ENCODE peak calls at places on chromosomes 1 and 21, in ten cellular contexts. B is AG09309; D is left ventricle myocardium inferior; H is CD8-positive, alpha-beta memory T cell; G is MM.1S; L is heart left ventricle; C is CD8-positive, alpha-beta T cell; T is fibroblast of pulmonary artery; O is GM23338; U is AG10803. V is an unnamed sample.

GRCh38 chr1:39762550-39763540 is 8.3 kb downstream of the OXCT2 start:
- DNase-seq in B (no peak), D (no peak), H (no peak), G (no peak), L (no peak), C (no peak), T (no peak), O (no peak), U (no peak), V (no peak)

GRCh38 chr1:24343412-24344089 is 24.4 kb downstream of the GRHL3 start:
- DNase-seq in B (no peak), D (no peak), H (no peak), G (no peak), L (no peak), C (no peak), T (no peak), O (no peak), U (no peak), V (no peak)

GRCh38 chr21:46210378-46211136 is 18.0 kb downstream of the LSS start:
- DNase-seq in B (no peak), D (no peak), H (no peak), G (no peak), L (no peak), C (no peak), T (no peak), O (peak), U (no peak), V (peak)

GRCh38 chr1:30857964-30858363 is 50.6 kb downstream of the SDC3 start:
- DNase-seq in B (no peak), D (no peak), H (no peak), G (no peak), L (no peak), C (no peak), T (no peak), O (no peak), U (no peak), V (no peak)

GRCh38 chr1:11675362-11675761 is 5.6 kb downstream of the MAD2L2 start:
- DNase-seq in B (no peak), D (no peak), H (no peak), G (no peak), L (no peak), C (no peak), T (no peak), O (no peak), U (no peak), V (no peak)

GRCh38 chr1:100164226-100164625 is 13.8 kb downstream of the LRRC39 start:
- DNase-seq in B (peak), D (no peak), H (no peak), G (no peak), L (no peak), C (no peak), T (peak), O (no peak), U (peak), V (no peak)

GRCh38 chr1:173330149-173330951 is 123.2 kb upstream of the TNFSF4 start:
- DNase-seq in B (no peak), D (no peak), H (no peak), G (peak), L (no peak), C (no peak), T (peak), O (no peak), U (peak), V (no peak)

GRCh38 chr1:24255226-24255625 is 63.9 kb upstream of the GRHL3 start:
- DNase-seq in B (no peak), D (no peak), H (no peak), G (no peak), L (no peak), C (no peak), T (no peak), O (no peak), U (no peak), V (no peak)

GRCh38 chr1:229942508-229942907 is 124.5 kb upstream of the GALNT2 start:
- DNase-seq in B (no peak), D (no peak), H (no peak), G (no peak), L (no peak), C (no peak), T (no peak), O (no peak), U (no peak), V (no peak)

GRCh38 chr1:168347630-168348029 is 67.0 kb downstream of the TBX19 start:
- DNase-seq in B (no peak), D (no peak), H (no peak), G (no peak), L (no peak), C (no peak), T (no peak), O (no peak), U (no peak), V (no peak)

GRCh38 chr1:26889580-26890466 is at the start of gene GPN2:
- DNase-seq in B (peak), D (peak), H (peak), G (peak), L (peak), C (peak), T (peak), O (peak), U (peak), V (peak)

GRCh38 chr1:214460304-214460916 is 91.0 kb downstream of the PTPN14 start:
- DNase-seq in B (no peak), D (no peak), H (no peak), G (no peak), L (no peak), C (no peak), T (no peak), O (peak), U (no peak), V (no peak)

GRCh38 chr1:115323366-115324004 is 14.6 kb downstream of the NGF start:
- DNase-seq in B (no peak), D (no peak), H (no peak), G (no peak), L (no peak), C (no peak), T (no peak), O (no peak), U (peak), V (no peak)

GRCh38 chr1:202599669-202600431 is 110.4 kb downstream of the SYT2 start:
- DNase-seq in B (peak), D (peak), H (no peak), G (peak), L (peak), C (no peak), T (peak), O (peak), U (peak), V (peak)

DNA sequence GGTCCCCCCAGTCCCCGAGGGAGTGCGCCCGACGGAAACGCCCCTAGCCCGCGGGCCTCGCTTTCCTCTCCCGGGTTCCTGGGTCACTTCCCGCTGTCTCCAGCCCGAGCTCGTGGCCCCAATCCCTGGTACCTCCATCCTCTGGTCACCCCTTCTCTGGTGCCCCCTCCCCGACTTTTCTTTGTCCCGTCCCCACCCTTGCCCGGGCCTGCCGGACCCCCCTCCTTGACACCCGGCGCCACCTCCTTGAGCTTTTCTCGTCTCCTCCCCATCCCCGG is 320 bp upstream of the RIPPLY3 start:
- DNase-seq in B (no peak), D (no peak), H (no peak), G (no peak), L (no peak), C (no peak), T (no peak), O (no peak), U (no peak), V (no peak)
- H3K4me3 ChIP-seq in B (peak), D (peak), H (no peak), G (no peak), L (peak), C (peak), T (peak), O (peak), U (peak), V (no peak)

GRCh38 chr1:84166797-84167196 is 22.7 kb downstream of the PRKACB start:
- DNase-seq in B (no peak), D (no peak), H (no peak), G (no peak), L (no peak), C (no peak), T (no peak), O (no peak), U (no peak), V (no peak)
- H3K4me3 ChIP-seq in B (no peak), D (no peak), H (no peak), G (no peak), L (no peak), C (no peak), T (no peak), O (no peak), U (no peak), V (no peak)

DNA sequence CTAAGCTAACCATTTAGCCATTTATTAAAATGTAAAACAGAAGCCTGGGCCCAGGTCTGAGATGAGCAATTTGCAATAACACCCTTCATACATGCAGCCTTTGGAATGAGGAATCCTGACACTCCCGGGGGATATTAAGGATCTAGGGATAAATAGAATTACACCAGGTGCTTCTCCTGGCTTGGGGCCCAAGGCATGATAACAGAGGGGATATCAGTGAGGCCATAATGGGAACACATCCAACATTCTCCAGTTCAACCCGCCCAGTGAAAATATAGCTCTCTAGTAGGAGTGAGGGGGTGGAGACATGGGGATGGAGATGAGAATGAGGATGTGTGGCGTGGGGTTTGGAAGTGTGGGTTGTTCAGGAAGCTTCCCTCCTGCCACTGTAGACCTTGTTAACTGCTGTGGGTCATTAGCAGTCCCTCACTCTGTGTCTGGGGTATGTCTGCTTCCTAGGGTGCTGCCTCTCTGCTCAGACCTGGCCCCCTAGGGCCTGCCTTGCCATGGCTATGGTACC is 57.9 kb upstream of the KANK4 start:
- DNase-seq in B (no peak), D (no peak), H (no peak), G (no peak), L (no peak), C (no peak), T (no peak), O (no peak), U (no peak), V (no peak)
- H3K4me3 ChIP-seq in B (no peak), D (no peak), H (no peak), G (no peak), L (no peak), C (no peak), T (no peak), O (no peak), U (no peak), V (no peak)

GRCh38 chr1:81388435-81388834 is 412.3 kb upstream of the ADGRL2 start:
- DNase-seq in B (no peak), D (no peak), H (no peak), G (no peak), L (no peak), C (no peak), T (no peak), O (no peak), U (no peak), V (no peak)

GRCh38 chr1:81391100-81391828 is 409.5 kb upstream of the ADGRL2 start:
- DNase-seq in B (no peak), D (no peak), H (no peak), G (no peak), L (no peak), C (no peak), T (no peak), O (no peak), U (no peak), V (no peak)

GRCh38 chr1:81387446-81387845 is 413.3 kb upstream of the ADGRL2 start:
- DNase-seq in B (no peak), D (no peak), H (no peak), G (no peak), L (no peak), C (no peak), T (no peak), O (no peak), U (no peak), V (no peak)
- H3K4me3 ChIP-seq in B (no peak), D (no peak), H (no peak), G (no peak), L (no peak), C (no peak), T (no peak), O (no peak), U (no peak), V (no peak)

GRCh38 chr1:114153621-114154145 is at the start of gene SYT6:
- DNase-seq in B (no peak), D (no peak), H (no peak), G (no peak), L (no peak), C (peak), T (no peak), O (peak), U (no peak), V (no peak)

GRCh38 chr1:114154146-114154962 is 685 bp upstream of the SYT6 start:
- DNase-seq in B (no peak), D (no peak), H (peak), G (no peak), L (no peak), C (no peak), T (peak), O (peak), U (peak), V (no peak)

GRCh38 chr1:114153051-114153620 is 533 bp downstream of the SYT6 start:
- DNase-seq in B (no peak), D (no peak), H (no peak), G (no peak), L (no peak), C (no peak), T (no peak), O (peak), U (no peak), V (no peak)

GRCh38 chr1:114150016-114150415 is 3.7 kb downstream of the SYT6 start:
- DNase-seq in B (no peak), D (no peak), H (no peak), G (no peak), L (no peak), C (no peak), T (no peak), O (no peak), U (no peak), V (no peak)

GRCh38 chr1:114152211-114153050 is 1.2 kb downstream of the SYT6 start:
- DNase-seq in B (no peak), D (peak), H (no peak), G (no peak), L (peak), C (peak), T (peak), O (peak), U (peak), V (peak)
- H3K4me3 ChIP-seq in B (peak), D (peak), H (no peak), G (no peak), L (peak), C (peak), T (no peak), O (peak), U (peak), V (no peak)

GRCh38 chr1:161228032-161228431 is 2.2 kb downstream of the TOMM40L start:
- DNase-seq in B (no peak), D (no peak), H (no peak), G (no peak), L (no peak), C (no peak), T (no peak), O (no peak), U (no peak), V (no peak)
- H3K4me3 ChIP-seq in B (no peak), D (peak), H (no peak), G (peak), L (no peak), C (no peak), T (no peak), O (no peak), U (no peak), V (no peak)

DNA sequence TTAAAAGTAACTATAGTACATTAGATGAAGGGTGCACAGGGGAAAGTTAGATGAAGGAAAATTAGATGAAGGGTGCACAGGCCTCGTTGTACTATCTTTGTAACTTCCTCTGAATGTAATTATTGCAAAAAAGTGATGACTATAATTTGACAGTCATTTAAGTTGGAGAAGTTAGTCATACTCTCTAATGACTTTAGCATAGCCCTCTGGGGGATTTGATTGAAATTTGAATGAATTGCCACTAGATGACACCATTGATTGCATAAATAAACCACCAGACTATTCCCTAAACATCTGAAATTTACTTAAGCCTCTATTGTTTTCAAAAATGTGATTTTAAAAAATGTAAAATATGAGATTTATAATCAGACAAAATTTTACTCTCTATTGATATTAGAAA is 102.6 kb downstream of the TPR start:
- DNase-seq in B (no peak), D (no peak), H (peak), G (no peak), L (no peak), C (no peak), T (no peak), O (no peak), U (peak), V (no peak)
- H3K4me3 ChIP-seq in B (no peak), D (no peak), H (no peak), G (no peak), L (no peak), C (no peak), T (no peak), O (no peak), U (no peak), V (no peak)

DNA sequence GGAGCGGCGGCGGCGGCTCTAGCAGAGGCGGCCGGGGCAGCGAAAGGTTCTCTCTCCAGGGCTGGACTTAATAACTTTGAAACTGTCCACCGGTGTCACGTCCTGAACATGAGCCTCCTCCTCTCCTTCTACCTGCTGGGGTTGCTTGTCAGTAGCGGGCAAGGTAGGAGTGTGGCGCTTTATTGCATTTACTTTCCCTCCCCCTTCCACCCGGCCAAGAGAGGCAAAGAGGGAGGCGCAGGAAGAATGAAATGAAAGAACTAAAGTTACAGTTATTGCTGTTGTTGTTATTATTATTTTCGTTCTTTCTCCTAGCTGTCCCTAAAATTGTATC is 214 bp downstream of the NCAM2 start:
- DNase-seq in B (no peak), D (no peak), H (no peak), G (no peak), L (no peak), C (no peak), T (no peak), O (no peak), U (no peak), V (no peak)
- H3K4me3 ChIP-seq in B (peak), D (peak), H (peak), G (peak), L (peak), C (peak), T (peak), O (peak), U (peak), V (peak)

GRCh38 chr1:177185209-177185608 is 14.5 kb downstream of the BRINP2 start:
- DNase-seq in B (no peak), D (no peak), H (no peak), G (no peak), L (no peak), C (no peak), T (peak), O (peak), U (no peak), V (no peak)

GRCh38 chr1:177183801-177184200 is 13.0 kb downstream of the BRINP2 start:
- DNase-seq in B (no peak), D (no peak), H (no peak), G (peak), L (no peak), C (no peak), T (no peak), O (no peak), U (no peak), V (no peak)

GRCh38 chr1:177181280-177181630 is 10.5 kb downstream of the BRINP2 start:
- DNase-seq in B (no peak), D (no peak), H (no peak), G (no peak), L (no peak), C (no peak), T (no peak), O (peak), U (no peak), V (peak)

DNA sequence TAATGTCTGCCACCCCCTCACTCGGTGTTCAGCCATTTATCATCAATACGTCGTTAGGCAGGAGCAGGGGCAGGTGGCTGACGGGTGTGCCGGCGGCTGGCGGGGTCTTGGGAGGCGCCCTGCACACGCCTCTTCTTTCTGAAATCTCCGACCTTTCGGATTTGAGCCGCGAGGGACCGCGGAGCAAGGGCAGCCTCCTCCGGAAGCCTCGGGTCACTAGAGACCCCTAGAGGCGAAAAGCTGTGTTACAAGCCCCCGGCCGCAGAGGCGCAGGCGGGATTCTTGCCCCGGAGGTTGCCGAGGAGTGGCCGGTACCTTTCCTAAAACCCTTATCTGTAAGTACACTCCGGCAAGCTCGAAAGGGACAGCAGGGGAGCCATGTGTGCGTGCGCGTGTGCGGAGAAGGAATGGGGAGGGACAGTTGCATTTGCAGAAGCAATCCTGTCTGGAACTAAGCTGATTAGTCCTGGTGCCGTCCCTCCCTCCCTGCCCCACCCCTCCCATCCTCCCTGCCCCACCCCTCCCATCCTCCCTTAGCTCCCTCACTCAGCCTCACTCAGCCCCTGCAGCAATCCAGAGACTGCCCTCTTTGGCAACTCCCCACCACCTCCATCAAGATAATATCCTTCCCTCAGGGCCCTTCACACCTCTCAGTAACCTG is 11.0 kb downstream of the BRINP2 start:
- DNase-seq in B (no peak), D (peak), H (no peak), G (peak), L (peak), C (no peak), T (peak), O (peak), U (peak), V (peak)
- H3K4me3 ChIP-seq in B (no peak), D (peak), H (no peak), G (peak), L (peak), C (no peak), T (no peak), O (peak), U (peak), V (no peak)